ENCODE peak calls at places on chromosomes 2 and 18, in six cellular contexts. X is tibial artery, R is brain microvascular endothelial cell, F is body of pancreas, I is thoracic aorta, V is HepG2. C is an unnamed sample.

GRCh38 chr18:32261003-32261402 is 71.2 kb downstream of the MEP1B start:
- DNase-seq in X (no peak), I (no peak), F (no peak), V (no peak), R (no peak), C (no peak)

GRCh38 chr18:36247036-36247435 is 50.5 kb upstream of the FHOD3 start:
- DNase-seq in F (no peak), V (no peak), R (no peak), X (no peak), I (no peak), C (no peak)

GRCh38 chr2:113685471-113685870 is 58.4 kb downstream of the RABL2A start:
- DNase-seq in X (no peak), R (no peak), V (no peak), F (no peak), I (no peak), C (no peak)

GRCh38 chr18:42113529-42114191 is 158.6 kb downstream of the PIK3C3 start:
- DNase-seq in V (peak; percentile 64), X (no peak), R (peak; percentile 6), I (no peak), F (no peak), C (peak; percentile 10)

GRCh38 chr2:226490172-226490571 is 309.4 kb downstream of the IRS1 start:
- DNase-seq in R (peak; percentile 24), I (no peak), V (no peak), F (no peak), X (no peak), C (no peak)

GRCh38 chr2:45120546-45120945 is 111.3 kb upstream of the SIX2 start:
- DNase-seq in X (no peak), I (no peak), V (no peak), R (no peak), F (no peak), C (no peak)

GRCh38 chr2:47295133-47295980 is 107.6 kb upstream of the MSH2 start:
- DNase-seq in I (no peak), F (no peak), X (no peak), R (no peak), V (no peak), C (no peak)

GRCh38 chr2:157257312-157258252 is at the start of gene GALNT5:
- DNase-seq in I (no peak), V (no peak), X (no peak), R (peak; percentile 66), F (peak; percentile 24), C (no peak)

GRCh38 chr2:8611712-8612111 is 70.1 kb upstream of the ID2 start:
- DNase-seq in X (no peak), I (no peak), F (no peak), R (no peak), V (peak; percentile 94), C (no peak)

GRCh38 chr2:216989335-216990129 is 129.7 kb upstream of the TNP1 start:
- DNase-seq in V (no peak), R (peak; percentile 3), I (no peak), F (no peak), X (no peak), C (no peak)

GRCh38 chr2:240644171-240644651 is 18.9 kb downstream of the GPR35 start:
- DNase-seq in I (no peak), V (no peak), X (no peak), R (no peak), F (no peak), C (no peak)

GRCh38 chr2:47070920-47071824 is 83.9 kb downstream of the STPG4 start:
- DNase-seq in V (peak; percentile 93), X (peak; percentile 89), F (peak; percentile 72), I (peak; percentile 59), R (peak; percentile 92), C (peak; percentile 80)

GRCh38 chr2:216765810-216766259 is 70.5 kb upstream of the IGFBP5 start:
- DNase-seq in I (no peak), R (no peak), X (no peak), V (peak; percentile 34), F (no peak), C (no peak)

GRCh38 chr2:132038179-132038882 is 123.4 kb downstream of the ANKRD30BL start:
- DNase-seq in X (no peak), R (no peak), F (no peak), I (no peak), V (no peak), C (no peak)

GRCh38 chr2:114684404-114684803 is 242.0 kb downstream of the DPP10 start:
- DNase-seq in I (no peak), F (no peak), X (no peak), R (no peak), V (no peak), C (no peak)

GRCh38 chr2:83471708-83472107 is 987.4 kb downstream of the SUCLG1 start:
- DNase-seq in I (no peak), R (no peak), F (no peak), X (no peak), V (no peak), C (no peak)

GRCh38 chr2:235458839-235459273 is 35.0 kb upstream of the AGAP1 start:
- DNase-seq in X (no peak), V (peak; percentile 55), R (no peak), I (no peak), F (peak; percentile 69), C (no peak)

GRCh38 chr2:234635284-234635683 is 138.4 kb upstream of the ARL4C start:
- DNase-seq in R (no peak), V (peak; percentile 23), F (no peak), I (no peak), X (no peak), C (no peak)

GRCh38 chr18:42921261-42921737 is 194.2 kb downstream of the RIT2 start:
- DNase-seq in V (no peak), F (no peak), I (no peak), X (no peak), R (no peak), C (no peak)

GRCh38 chr2:27582129-27582694 is 630 bp upstream of the ZNF512 start:
- DNase-seq in V (no peak), I (no peak), X (no peak), F (peak; percentile 9), R (no peak), C (no peak)
- H3K27ac ChIP-seq in V (peak overlapping the region; percentile 52), I (peak overlapping the region; percentile 54), X (peak overlapping the region; percentile 78), F (peak overlapping the region; percentile 37), R (no peak overlapping the region), C (peak overlapping the region; percentile 60)

GRCh38 chr18:1806884-1807615 is 764.3 kb downstream of the METTL4 start:
- DNase-seq in F (no peak), V (no peak), I (no peak), R (no peak), X (no peak), C (no peak)
- TF ChIP-seq CTCF in F (no peak), V (no peak), I (no peak), R (no peak), X (no peak), C (no peak)

GRCh38 chr2:20585710-20586378 is 65.1 kb downstream of the HS1BP3 start:
- DNase-seq in V (no peak), R (no peak), I (no peak), F (peak; percentile 7), X (no peak), C (no peak)

GRCh38 chr2:20586379-20586715 is 64.6 kb downstream of the HS1BP3 start:
- DNase-seq in R (no peak), X (no peak), I (no peak), V (no peak), F (peak; percentile 0), C (no peak)

GRCh38 chr2:20584637-20585321 is 66.1 kb downstream of the HS1BP3 start:
- DNase-seq in X (no peak), I (no peak), V (peak; percentile 98), R (peak; percentile 93), F (peak; percentile 72), C (peak; percentile 98)

GRCh38 chr2:20584045-20584636 is 66.8 kb downstream of the HS1BP3 start:
- DNase-seq in V (no peak), F (no peak), I (no peak), R (peak; percentile 73), X (no peak), C (peak; percentile 49)

DNA sequence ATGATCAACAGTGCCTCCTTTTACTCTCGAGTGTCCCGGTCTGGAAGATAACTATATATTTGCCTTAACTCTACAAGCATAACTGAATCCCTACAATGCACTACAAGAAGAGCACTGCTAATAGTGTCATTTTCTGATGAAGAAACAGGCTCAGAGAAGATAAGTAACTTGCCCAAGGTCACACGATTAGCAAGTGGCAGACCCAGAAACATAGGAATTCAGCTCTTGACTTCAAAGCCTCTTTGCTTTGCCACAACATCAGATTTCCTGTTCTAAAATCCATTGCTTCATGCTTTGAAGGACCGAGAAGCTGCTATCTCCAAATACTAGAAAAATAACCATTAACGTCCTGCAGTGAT is 65.6 kb downstream of the HS1BP3 start:
- DNase-seq in X (no peak), F (peak; percentile 1), I (no peak), V (peak; percentile 98), R (no peak), C (no peak)
- H3K4me3 ChIP-seq in X (no peak overlapping the region), F (no peak overlapping the region), I (no peak overlapping the region), V (no peak overlapping the region), R (no peak overlapping the region), C (no peak overlapping the region)

GRCh38 chr18:3052411-3052758 is 39.4 kb upstream of the LPIN2 start:
- DNase-seq in X (no peak), I (no peak), V (no peak), F (no peak), R (no peak), C (no peak)
- H3K27ac ChIP-seq in X (no peak overlapping the region), I (no peak overlapping the region), V (peak overlapping the region; percentile 91), F (peak overlapping the region; percentile 57), R (no peak overlapping the region), C (no peak overlapping the region)